ENCODE peak calls at places on chromosomes 4 and X, in eight cellular contexts. One of them, this sample, is unnamed.

GRCh38 chr4:24910504-24910903 is 2.3 kb downstream of the CCDC149 start:
- DNase-seq in stimulated activated naive B cell treated with anti-CD40 and anti-IgM and Interleukin-4, amounts not matched to agents 10 μg/mL and 1 μg/mL and 100 μg/mL, for 72 hours: no peak
- DNase-seq in activated T-cell treated with anti-CD3 and anti-CD28 coated beads for 1 hour: no peak
- DNase-seq in H1: no peak
- DNase-seq in tibial artery: no peak
- DNase-seq in astrocyte of the spinal cord: peak; percentile 47
- DNase-seq in NCI-H748 treated with DMSO at 0.1 percent for 48 hours: no peak
- DNase-seq in GM13976: no peak
- DNase-seq in this sample: no peak

GRCh38 chr4:170128219-170128804 is 38.6 kb upstream of the AADAT start:
- DNase-seq in stimulated activated naive B cell treated with anti-CD40 and anti-IgM and Interleukin-4, amounts not matched to agents 10 μg/mL and 1 μg/mL and 100 μg/mL, for 72 hours: no peak
- DNase-seq in activated T-cell treated with anti-CD3 and anti-CD28 coated beads for 1 hour: no peak
- DNase-seq in H1: no peak
- DNase-seq in tibial artery: no peak
- DNase-seq in astrocyte of the spinal cord: no peak
- DNase-seq in NCI-H748 treated with DMSO at 0.1 percent for 48 hours: no peak
- DNase-seq in GM13976: no peak
- DNase-seq in this sample: no peak

GRCh38 chr4:128573781-128574508 is 235.6 kb upstream of the JADE1 start:
- DNase-seq in stimulated activated naive B cell treated with anti-CD40 and anti-IgM and Interleukin-4, amounts not matched to agents 10 μg/mL and 1 μg/mL and 100 μg/mL, for 72 hours: no peak
- DNase-seq in activated T-cell treated with anti-CD3 and anti-CD28 coated beads for 1 hour: no peak
- DNase-seq in H1: no peak
- DNase-seq in tibial artery: no peak
- DNase-seq in astrocyte of the spinal cord: peak; percentile 87
- DNase-seq in NCI-H748 treated with DMSO at 0.1 percent for 48 hours: no peak
- DNase-seq in GM13976: no peak
- DNase-seq in this sample: peak; percentile 42

GRCh38 chr4:142703694-142704309 is 142.3 kb downstream of the INPP4B start:
- DNase-seq in stimulated activated naive B cell treated with anti-CD40 and anti-IgM and Interleukin-4, amounts not matched to agents 10 μg/mL and 1 μg/mL and 100 μg/mL, for 72 hours: no peak
- DNase-seq in activated T-cell treated with anti-CD3 and anti-CD28 coated beads for 1 hour: no peak
- DNase-seq in H1: no peak
- DNase-seq in tibial artery: no peak
- DNase-seq in astrocyte of the spinal cord: no peak
- DNase-seq in NCI-H748 treated with DMSO at 0.1 percent for 48 hours: no peak
- DNase-seq in GM13976: no peak
- DNase-seq in this sample: no peak

GRCh38 chr4:37970702-37971101 is 10.5 kb downstream of the PTTG2 start:
- DNase-seq in stimulated activated naive B cell treated with anti-CD40 and anti-IgM and Interleukin-4, amounts not matched to agents 10 μg/mL and 1 μg/mL and 100 μg/mL, for 72 hours: peak; percentile 29
- DNase-seq in activated T-cell treated with anti-CD3 and anti-CD28 coated beads for 1 hour: peak; percentile 38
- DNase-seq in H1: no peak
- DNase-seq in tibial artery: peak; percentile 79
- DNase-seq in astrocyte of the spinal cord: peak; percentile 37
- DNase-seq in NCI-H748 treated with DMSO at 0.1 percent for 48 hours: no peak
- DNase-seq in GM13976: no peak
- DNase-seq in this sample: no peak

GRCh38 chrX:110403436-110403835 is 44.8 kb downstream of the RTL9 start:
- DNase-seq in stimulated activated naive B cell treated with anti-CD40 and anti-IgM and Interleukin-4, amounts not matched to agents 10 μg/mL and 1 μg/mL and 100 μg/mL, for 72 hours: no peak
- DNase-seq in activated T-cell treated with anti-CD3 and anti-CD28 coated beads for 1 hour: no peak
- DNase-seq in H1: no peak
- DNase-seq in tibial artery: no peak
- DNase-seq in astrocyte of the spinal cord: no peak
- DNase-seq in NCI-H748 treated with DMSO at 0.1 percent for 48 hours: no peak
- DNase-seq in GM13976: no peak
- DNase-seq in this sample: no peak

GRCh38 chr4:10569491-10569890 is 112.3 kb upstream of the ZNF518B start:
- DNase-seq in stimulated activated naive B cell treated with anti-CD40 and anti-IgM and Interleukin-4, amounts not matched to agents 10 μg/mL and 1 μg/mL and 100 μg/mL, for 72 hours: no peak
- DNase-seq in activated T-cell treated with anti-CD3 and anti-CD28 coated beads for 1 hour: no peak
- DNase-seq in H1: no peak
- DNase-seq in tibial artery: no peak
- DNase-seq in astrocyte of the spinal cord: no peak
- DNase-seq in NCI-H748 treated with DMSO at 0.1 percent for 48 hours: no peak
- DNase-seq in GM13976: no peak
- DNase-seq in this sample: no peak

GRCh38 chr4:102959503-102959902 is 60.0 kb downstream of the SLC9B1 start:
- DNase-seq in stimulated activated naive B cell treated with anti-CD40 and anti-IgM and Interleukin-4, amounts not matched to agents 10 μg/mL and 1 μg/mL and 100 μg/mL, for 72 hours: no peak
- DNase-seq in activated T-cell treated with anti-CD3 and anti-CD28 coated beads for 1 hour: no peak
- DNase-seq in H1: no peak
- DNase-seq in tibial artery: no peak
- DNase-seq in astrocyte of the spinal cord: no peak
- DNase-seq in NCI-H748 treated with DMSO at 0.1 percent for 48 hours: no peak
- DNase-seq in GM13976: no peak
- DNase-seq in this sample: no peak

GRCh38 chrX:93649381-93649780 is 24.0 kb downstream of the NAP1L3 start:
- DNase-seq in stimulated activated naive B cell treated with anti-CD40 and anti-IgM and Interleukin-4, amounts not matched to agents 10 μg/mL and 1 μg/mL and 100 μg/mL, for 72 hours: no peak
- DNase-seq in activated T-cell treated with anti-CD3 and anti-CD28 coated beads for 1 hour: no peak
- DNase-seq in H1: no peak
- DNase-seq in tibial artery: no peak
- DNase-seq in astrocyte of the spinal cord: no peak
- DNase-seq in NCI-H748 treated with DMSO at 0.1 percent for 48 hours: no peak
- DNase-seq in GM13976: no peak
- DNase-seq in this sample: no peak

GRCh38 chr4:83917572-83917971 is 381.7 kb downstream of the GPAT3 start:
- DNase-seq in stimulated activated naive B cell treated with anti-CD40 and anti-IgM and Interleukin-4, amounts not matched to agents 10 μg/mL and 1 μg/mL and 100 μg/mL, for 72 hours: no peak
- DNase-seq in activated T-cell treated with anti-CD3 and anti-CD28 coated beads for 1 hour: no peak
- DNase-seq in H1: no peak
- DNase-seq in tibial artery: no peak
- DNase-seq in astrocyte of the spinal cord: no peak
- DNase-seq in NCI-H748 treated with DMSO at 0.1 percent for 48 hours: no peak
- DNase-seq in GM13976: no peak
- DNase-seq in this sample: no peak